ENCODE peak calls at places on chromosomes 3 and 15, in five cellular contexts. E, Q, O, J and G are unnamed samples.
A peak's percentile ranks its signal among the peaks of the same experiment; 100 is the strongest.

GRCh38 chr3:11136871-11137626 is 17.2 kb upstream of the HRH1 start:
- DNase-seq in O (no peak), Q (peak; percentile 100), E (peak; percentile 100), J (peak; percentile 100), G (no peak)

GRCh38 chr15:38474155-38474757 is 20.3 kb downstream of the FAM98B start:
- DNase-seq in O (no peak), J (peak; percentile 62), Q (peak; percentile 81), E (peak; percentile 48), G (no peak)

GRCh38 chr15:26421065-26421464 is 351.8 kb downstream of the GABRB3 start:
- DNase-seq in J (no peak), E (no peak), O (no peak), Q (no peak), G (no peak)

GRCh38 chr15:66092053-66092976 is 161.2 kb downstream of the MEGF11 start:
- DNase-seq in Q (no peak), J (no peak), E (no peak), O (no peak), G (no peak)

GRCh38 chr3:117661636-117662095 is 952.1 kb downstream of the TUSC7 start:
- DNase-seq in O (no peak), E (peak; percentile 48), Q (peak; percentile 23), J (no peak), G (no peak)

GRCh38 chr3:37961622-37962455 is 28.7 kb upstream of the VILL start:
- DNase-seq in O (no peak), Q (no peak), J (no peak), E (no peak), G (no peak)

GRCh38 chr15:55681631-55682030 is 61.3 kb downstream of the PRTG start:
- DNase-seq in O (no peak), J (no peak), E (no peak), Q (no peak), G (no peak)

GRCh38 chr3:23945653-23945902 is 492 bp downstream of the NR1D2 start:
- DNase-seq in J (no peak), O (no peak), Q (no peak), E (no peak), G (no peak)

GRCh38 chr15:69999392-70000085 is 98.2 kb downstream of the TLE3 start:
- DNase-seq in J (no peak), Q (no peak), E (no peak), O (no peak), G (no peak)

GRCh38 chr3:136193273-136194043 is 2.7 kb downstream of the MSL2 start:
- DNase-seq in E (no peak), O (no peak), Q (peak; percentile 36), J (peak; percentile 35), G (no peak)

GRCh38 chr15:25862469-25863066 is 559 bp downstream of the ATP10A start:
- DNase-seq in E (no peak), J (peak; percentile 9), Q (peak; percentile 69), O (no peak), G (no peak)

GRCh38 chr15:66931768-66932633 is 133.4 kb upstream of the SMAD3 start:
- DNase-seq in E (no peak), Q (peak; percentile 84), O (no peak), J (peak; percentile 54), G (no peak)

GRCh38 chr3:187041362-187042061 is 97.8 kb downstream of the RPL39L start:
- DNase-seq in J (no peak), E (no peak), O (no peak), Q (no peak), G (no peak)

GRCh38 chr3:183586477-183586876 is 31.0 kb upstream of the KLHL6 start:
- DNase-seq in E (no peak), O (no peak), Q (no peak), J (no peak), G (no peak)

GRCh38 chr15:81229596-81229995 is 32.9 kb downstream of the IL16 start:
- DNase-seq in O (no peak), J (no peak), Q (no peak), E (no peak), G (no peak)

GRCh38 chr3:74532446-74532845 is 82.0 kb downstream of the CNTN3 start:
- DNase-seq in Q (peak; percentile 75), O (no peak), J (peak; percentile 93), E (peak; percentile 70), G (no peak)

GRCh38 chr15:58139631-58140522 is 1.7 kb downstream of the AQP9 start:
- DNase-seq in E (no peak), Q (peak; percentile 25), O (no peak), J (no peak), G (no peak)

GRCh38 chr15:100111103-100112060 is 230.4 kb downstream of the ADAMTS17 start:
- DNase-seq in E (no peak), Q (peak; percentile 77), J (peak; percentile 66), O (no peak), G (no peak)

GRCh38 chr3:13420817-13421755 is 964 bp upstream of the NUP210 start:
- DNase-seq in Q (no peak), O (peak; percentile 39), J (no peak), E (no peak), G (no peak)

GRCh38 chr3:156997351-156997750 is 162.6 kb downstream of the CCNL1 start:
- DNase-seq in Q (peak; percentile 19), E (peak; percentile 6), O (no peak), J (peak; percentile 43), G (no peak)

GRCh38 chr3:124504332-124505059 is 225.8 kb upstream of the UMPS start:
- DNase-seq in J (peak; percentile 38), Q (peak; percentile 40), E (peak; percentile 41), O (no peak), G (no peak)

GRCh38 chr3:84547971-84548970 is 410.5 kb upstream of the CADM2 start:
- DNase-seq in Q (peak; percentile 47), J (peak; percentile 16), O (no peak), E (peak; percentile 2), G (peak; percentile 14)

GRCh38 chr3:23626442-23626841 is 179.3 kb upstream of the UBE2E1 start:
- DNase-seq in E (no peak), Q (no peak), J (no peak), O (no peak), G (no peak)

GRCh38 chr3:64653101-64653500 is 34.7 kb downstream of the ADAMTS9 start:
- DNase-seq in Q (no peak), E (no peak), O (no peak), J (no peak), G (no peak)

GRCh38 chr3:134754768-134755559 is 40.1 kb upstream of the EPHB1 start:
- DNase-seq in Q (peak; percentile 52), E (no peak), J (peak; percentile 40), O (no peak), G (peak; percentile 47)
- TF ChIP-seq CTCF in Q (peak; percentile 69), E (peak; percentile 77), J (peak; percentile 87), O (no peak), G (peak; percentile 70)

GRCh38 chr3:39848365-39848764 is 39.0 kb downstream of the MYRIP start:
- DNase-seq in Q (peak; percentile 2), J (no peak), O (no peak), E (no peak), G (no peak)
- TF ChIP-seq CTCF in Q (no peak), J (no peak), O (no peak), E (no peak), G (no peak)

GRCh38 chr15:101374326-101374725 is 79.3 kb upstream of the SNRPA1 start:
- DNase-seq in E (no peak), Q (no peak), J (no peak), O (no peak), G (no peak)
- TF ChIP-seq CTCF in E (no peak), Q (no peak), J (no peak), O (no peak), G (no peak)

GRCh38 chr3:129975332-129976090 is 991 bp downstream of the TRH start:
- DNase-seq in J (no peak), O (peak; percentile 17), Q (no peak), E (no peak), G (peak; percentile 15)

GRCh38 chr3:129974451-129975331 is at the start of gene TRH:
- DNase-seq in J (no peak), E (no peak), O (no peak), Q (no peak), G (peak; percentile 10)

GRCh38 chr3:129979891-129980290 is 5.4 kb downstream of the TRH start:
- DNase-seq in J (no peak), E (no peak), Q (no peak), O (no peak), G (no peak)

GRCh38 chr3:129973853-129974252 is 667 bp upstream of the TRH start:
- DNase-seq in J (no peak), O (no peak), Q (no peak), E (no peak), G (no peak)

GRCh38 chr3:129978123-129978522 is 3.6 kb downstream of the TRH start:
- DNase-seq in J (no peak), E (no peak), O (no peak), Q (no peak), G (no peak)
- TF ChIP-seq CTCF in J (no peak), E (no peak), O (no peak), Q (no peak), G (no peak)

DNA sequence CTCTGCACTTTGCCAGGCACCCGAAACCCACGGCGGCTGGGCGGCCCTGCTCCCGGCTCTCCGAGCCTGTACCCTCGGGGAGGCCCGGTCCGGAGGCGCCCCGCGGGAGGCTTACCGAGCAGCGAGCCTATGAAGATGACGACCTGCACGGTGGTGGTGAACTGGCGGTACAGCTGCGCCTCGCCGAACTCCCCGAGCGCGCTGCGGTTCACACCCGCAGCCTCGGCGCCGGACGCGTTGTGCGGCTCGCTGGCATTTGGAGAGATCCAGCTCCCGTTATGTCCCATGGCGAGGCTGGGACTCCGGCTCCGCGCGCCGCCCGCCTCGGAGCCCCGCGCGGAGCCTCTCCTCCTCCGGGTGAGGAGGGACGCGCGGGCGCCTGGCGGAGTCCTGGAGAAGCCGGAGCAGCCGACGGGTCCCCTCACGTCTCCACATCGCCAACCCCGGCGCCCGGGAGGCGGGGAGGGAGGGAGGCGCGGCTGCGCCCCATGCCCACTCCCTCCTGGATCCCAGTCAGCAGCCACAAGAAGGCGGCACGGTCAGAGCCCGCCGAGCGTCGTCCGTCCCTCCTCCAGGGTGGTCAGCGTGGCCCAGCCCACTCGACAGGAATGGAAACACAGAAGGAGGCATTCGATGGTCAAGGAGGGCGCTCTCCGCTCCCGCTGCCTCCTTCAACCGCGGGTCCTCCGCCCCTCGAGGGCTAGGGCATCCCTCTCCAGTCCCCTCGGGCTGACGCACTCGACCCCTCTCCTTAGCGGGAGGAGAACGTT is at the start of gene GPR176:
- DNase-seq in O (peak; percentile 48), J (peak; percentile 58), E (no peak), Q (peak; percentile 61), G (peak; percentile 23)
- TF ChIP-seq CTCF in O (no peak), J (peak; percentile 3), E (no peak), Q (no peak), G (no peak)